ENCODE peak calls at places on chromosomes 2 and 18, in seven cellular contexts. One of them, this sample, is unnamed.

GRCh38 chr18:52376104-52376503 is 36.1 kb downstream of the DCC start:
- DNase-seq in neural progenitor cell: no peak
- DNase-seq in OCI-LY7: no peak
- DNase-seq in AG04449: no peak
- DNase-seq in cardiac muscle cell: no peak
- DNase-seq in astrocyte of the cerebellum: no peak
- DNase-seq in fibroblast of pulmonary artery: no peak
- DNase-seq in this sample: no peak

GRCh38 chr2:195486520-195486919 is 170.5 kb upstream of the SLC39A10 start:
- DNase-seq in neural progenitor cell: no peak
- DNase-seq in OCI-LY7: no peak
- DNase-seq in AG04449: no peak
- DNase-seq in cardiac muscle cell: no peak
- DNase-seq in astrocyte of the cerebellum: no peak
- DNase-seq in fibroblast of pulmonary artery: no peak
- DNase-seq in this sample: no peak

GRCh38 chr2:26608557-26608956 is 32.6 kb downstream of the CIB4 start:
- DNase-seq in neural progenitor cell: no peak
- DNase-seq in OCI-LY7: no peak
- DNase-seq in AG04449: no peak
- DNase-seq in cardiac muscle cell: no peak
- DNase-seq in astrocyte of the cerebellum: no peak
- DNase-seq in fibroblast of pulmonary artery: no peak
- DNase-seq in this sample: no peak

GRCh38 chr2:6452702-6453481 is 412.8 kb downstream of the CMPK2 start:
- DNase-seq in neural progenitor cell: peak; percentile 20
- DNase-seq in OCI-LY7: peak; percentile 28
- DNase-seq in AG04449: no peak
- DNase-seq in cardiac muscle cell: no peak
- DNase-seq in astrocyte of the cerebellum: no peak
- DNase-seq in fibroblast of pulmonary artery: no peak
- DNase-seq in this sample: no peak

GRCh38 chr2:174330945-174331619 is 3.7 kb upstream of the SP9 start:
- DNase-seq in neural progenitor cell: peak; percentile 55
- DNase-seq in OCI-LY7: no peak
- DNase-seq in AG04449: no peak
- DNase-seq in cardiac muscle cell: no peak
- DNase-seq in astrocyte of the cerebellum: no peak
- DNase-seq in fibroblast of pulmonary artery: no peak
- DNase-seq in this sample: no peak

GRCh38 chr2:197208029-197208428 is 102.6 kb downstream of the ANKRD44 start:
- DNase-seq in neural progenitor cell: no peak
- DNase-seq in OCI-LY7: peak; percentile 36
- DNase-seq in AG04449: no peak
- DNase-seq in cardiac muscle cell: no peak
- DNase-seq in astrocyte of the cerebellum: no peak
- DNase-seq in fibroblast of pulmonary artery: no peak
- DNase-seq in this sample: no peak

GRCh38 chr2:32806857-32807256 is 139.9 kb upstream of the LTBP1 start:
- DNase-seq in neural progenitor cell: no peak
- DNase-seq in OCI-LY7: no peak
- DNase-seq in AG04449: no peak
- DNase-seq in cardiac muscle cell: no peak
- DNase-seq in astrocyte of the cerebellum: no peak
- DNase-seq in fibroblast of pulmonary artery: no peak
- DNase-seq in this sample: no peak

GRCh38 chr2:49616800-49617199 is 462.5 kb upstream of the FSHR start:
- DNase-seq in neural progenitor cell: peak; percentile 61
- DNase-seq in OCI-LY7: peak; percentile 4
- DNase-seq in AG04449: no peak
- DNase-seq in cardiac muscle cell: peak; percentile 25
- DNase-seq in astrocyte of the cerebellum: peak; percentile 3
- DNase-seq in fibroblast of pulmonary artery: peak; percentile 46
- DNase-seq in this sample: no peak

GRCh38 chr2:238702691-238703415 is 145.0 kb upstream of the TWIST2 start:
- DNase-seq in neural progenitor cell: no peak
- DNase-seq in OCI-LY7: no peak
- DNase-seq in AG04449: no peak
- DNase-seq in cardiac muscle cell: no peak
- DNase-seq in astrocyte of the cerebellum: no peak
- DNase-seq in fibroblast of pulmonary artery: no peak
- DNase-seq in this sample: no peak

GRCh38 chr2:36352711-36353110 is 2.9 kb upstream of the CRIM1 start:
- DNase-seq in neural progenitor cell: no peak
- DNase-seq in OCI-LY7: peak; percentile 19
- DNase-seq in AG04449: no peak
- DNase-seq in cardiac muscle cell: peak; percentile 69
- DNase-seq in astrocyte of the cerebellum: peak; percentile 74
- DNase-seq in fibroblast of pulmonary artery: peak; percentile 78
- DNase-seq in this sample: no peak

GRCh38 chr18:67669993-67670671 is 153.6 kb upstream of the DSEL start:
- DNase-seq in neural progenitor cell: no peak
- DNase-seq in OCI-LY7: no peak
- DNase-seq in AG04449: peak; percentile 93
- DNase-seq in cardiac muscle cell: peak; percentile 79
- DNase-seq in astrocyte of the cerebellum: peak; percentile 26
- DNase-seq in fibroblast of pulmonary artery: peak; percentile 90
- DNase-seq in this sample: peak; percentile 89

GRCh38 chr2:191051825-191052778 is 38.1 kb upstream of the STAT1 start:
- DNase-seq in neural progenitor cell: peak; percentile 57
- DNase-seq in OCI-LY7: peak; percentile 61
- DNase-seq in AG04449: no peak
- DNase-seq in cardiac muscle cell: peak; percentile 75
- DNase-seq in astrocyte of the cerebellum: peak; percentile 59
- DNase-seq in fibroblast of pulmonary artery: peak; percentile 79
- DNase-seq in this sample: no peak

GRCh38 chr2:58428553-58429284 is 187.6 kb upstream of the FANCL start:
- DNase-seq in neural progenitor cell: peak; percentile 88
- DNase-seq in OCI-LY7: no peak
- DNase-seq in AG04449: no peak
- DNase-seq in cardiac muscle cell: peak; percentile 3
- DNase-seq in astrocyte of the cerebellum: no peak
- DNase-seq in fibroblast of pulmonary artery: no peak
- DNase-seq in this sample: no peak

GRCh38 chr2:206556357-206556949 is 85.8 kb upstream of the FAM237A start:
- DNase-seq in neural progenitor cell: peak; percentile 52
- DNase-seq in OCI-LY7: peak; percentile 28
- DNase-seq in AG04449: no peak
- DNase-seq in cardiac muscle cell: peak; percentile 63
- DNase-seq in astrocyte of the cerebellum: peak; percentile 35
- DNase-seq in fibroblast of pulmonary artery: peak; percentile 68
- DNase-seq in this sample: no peak

GRCh38 chr18:33440384-33441043 is at the start of gene CCDC178:
- DNase-seq in neural progenitor cell: peak; percentile 82
- DNase-seq in OCI-LY7: no peak
- DNase-seq in AG04449: no peak
- DNase-seq in cardiac muscle cell: peak; percentile 38
- DNase-seq in astrocyte of the cerebellum: no peak
- DNase-seq in fibroblast of pulmonary artery: peak; percentile 30
- DNase-seq in this sample: peak; percentile 3

GRCh38 chr18:47470941-47471340 is 219.5 kb upstream of the SKOR2 start:
- DNase-seq in neural progenitor cell: no peak
- DNase-seq in OCI-LY7: no peak
- DNase-seq in AG04449: no peak
- DNase-seq in cardiac muscle cell: no peak
- DNase-seq in astrocyte of the cerebellum: no peak
- DNase-seq in fibroblast of pulmonary artery: no peak
- DNase-seq in this sample: no peak

GRCh38 chr2:97664636-97664970 is 759 bp upstream of the ACTR1B start:
- DNase-seq in neural progenitor cell: peak; percentile 58
- DNase-seq in OCI-LY7: no peak
- DNase-seq in AG04449: no peak
- DNase-seq in cardiac muscle cell: no peak
- DNase-seq in astrocyte of the cerebellum: no peak
- DNase-seq in fibroblast of pulmonary artery: no peak
- DNase-seq in this sample: no peak

GRCh38 chr2:48927355-48927754 is 171.8 kb upstream of the LHCGR start:
- DNase-seq in neural progenitor cell: no peak
- DNase-seq in OCI-LY7: no peak
- DNase-seq in AG04449: no peak
- DNase-seq in cardiac muscle cell: no peak
- DNase-seq in astrocyte of the cerebellum: no peak
- DNase-seq in fibroblast of pulmonary artery: no peak
- DNase-seq in this sample: no peak

GRCh38 chr2:21330786-21331391 is 207.1 kb downstream of the TDRD15 start:
- DNase-seq in neural progenitor cell: no peak
- DNase-seq in OCI-LY7: no peak
- DNase-seq in AG04449: no peak
- DNase-seq in cardiac muscle cell: no peak
- DNase-seq in astrocyte of the cerebellum: no peak
- DNase-seq in fibroblast of pulmonary artery: no peak
- DNase-seq in this sample: no peak

GRCh38 chr2:203817147-203817546 is 50.4 kb upstream of the CTLA4 start:
- DNase-seq in neural progenitor cell: no peak
- DNase-seq in OCI-LY7: peak; percentile 15
- DNase-seq in AG04449: no peak
- DNase-seq in cardiac muscle cell: no peak
- DNase-seq in astrocyte of the cerebellum: no peak
- DNase-seq in fibroblast of pulmonary artery: no peak
- DNase-seq in this sample: no peak

GRCh38 chr2:190069936-190070696 is 7.6 kb upstream of the MSTN start:
- DNase-seq in neural progenitor cell: peak; percentile 63
- DNase-seq in OCI-LY7: peak; percentile 74
- DNase-seq in AG04449: peak; percentile 9
- DNase-seq in cardiac muscle cell: peak; percentile 80
- DNase-seq in astrocyte of the cerebellum: peak; percentile 69
- DNase-seq in fibroblast of pulmonary artery: peak; percentile 86
- DNase-seq in this sample: peak; percentile 23

GRCh38 chr18:32804126-32804888 is 31.5 kb upstream of the KLHL14 start:
- DNase-seq in neural progenitor cell: peak; percentile 47
- DNase-seq in OCI-LY7: peak; percentile 39
- DNase-seq in AG04449: no peak
- DNase-seq in cardiac muscle cell: no peak
- DNase-seq in astrocyte of the cerebellum: no peak
- DNase-seq in fibroblast of pulmonary artery: no peak
- DNase-seq in this sample: no peak

GRCh38 chr18:78069784-78070664 is 820.4 kb downstream of the GALR1 start:
- DNase-seq in neural progenitor cell: no peak
- DNase-seq in OCI-LY7: no peak
- DNase-seq in AG04449: no peak
- DNase-seq in cardiac muscle cell: no peak
- DNase-seq in astrocyte of the cerebellum: no peak
- DNase-seq in fibroblast of pulmonary artery: no peak
- DNase-seq in this sample: no peak

GRCh38 chr2:233060500-233061006 is 411 bp downstream of the INPP5D start:
- DNase-seq in neural progenitor cell: no peak
- DNase-seq in OCI-LY7: peak; percentile 42
- DNase-seq in AG04449: no peak
- DNase-seq in cardiac muscle cell: no peak
- DNase-seq in astrocyte of the cerebellum: no peak
- DNase-seq in fibroblast of pulmonary artery: no peak
- DNase-seq in this sample: no peak

GRCh38 chr2:219155054-219155644 is 5.5 kb downstream of the NHEJ1 start:
- DNase-seq in neural progenitor cell: peak; percentile 91
- DNase-seq in OCI-LY7: peak; percentile 84
- DNase-seq in AG04449: no peak
- DNase-seq in cardiac muscle cell: peak; percentile 85
- DNase-seq in astrocyte of the cerebellum: peak; percentile 67
- DNase-seq in fibroblast of pulmonary artery: peak; percentile 85
- DNase-seq in this sample: no peak

DNA sequence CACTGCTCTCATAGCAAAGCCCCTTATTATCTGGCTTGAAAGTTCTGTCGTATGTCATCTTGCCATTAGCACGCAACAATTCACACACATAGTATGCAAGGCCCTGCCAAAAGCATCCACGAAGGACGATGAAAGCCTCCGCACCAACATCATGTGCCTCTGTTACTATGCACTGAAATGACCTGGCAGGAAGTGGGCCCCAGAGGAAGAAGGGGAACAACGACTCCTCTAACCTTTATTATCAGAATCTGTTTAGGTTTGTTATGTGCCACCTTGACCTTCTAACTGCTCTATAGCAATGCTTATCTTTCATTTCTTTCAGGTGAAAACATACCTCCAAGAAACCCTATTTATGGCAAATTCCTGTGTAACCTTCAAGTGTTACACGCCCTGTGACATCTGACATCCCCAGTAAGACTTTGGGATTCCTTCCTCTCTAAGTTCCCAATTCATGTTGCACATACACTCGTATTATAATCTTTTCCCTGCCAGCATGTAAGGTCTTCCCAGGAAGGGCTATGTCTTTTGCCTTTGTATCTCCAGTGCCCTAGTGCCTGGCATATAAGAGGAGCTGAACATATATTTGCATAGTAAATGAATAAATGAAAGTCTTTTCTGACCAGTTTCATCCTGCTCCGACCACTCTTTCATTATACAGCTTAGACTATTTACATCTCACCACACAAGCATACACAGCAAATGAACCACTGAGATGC is 7.0 kb upstream of the NDUFV2 start:
- DNase-seq in neural progenitor cell: no peak
- DNase-seq in OCI-LY7: peak; percentile 51
- DNase-seq in AG04449: no peak
- DNase-seq in cardiac muscle cell: peak; percentile 57
- DNase-seq in astrocyte of the cerebellum: no peak
- DNase-seq in fibroblast of pulmonary artery: peak; percentile 74
- DNase-seq in this sample: no peak
- H3K4me3 ChIP-seq in neural progenitor cell: no peak overlapping the region
- H3K4me3 ChIP-seq in OCI-LY7: peak overlapping the region; percentile 42
- H3K4me3 ChIP-seq in AG04449: no peak overlapping the region
- H3K4me3 ChIP-seq in cardiac muscle cell: no peak overlapping the region
- H3K4me3 ChIP-seq in astrocyte of the cerebellum: no peak overlapping the region
- H3K4me3 ChIP-seq in fibroblast of pulmonary artery: no peak overlapping the region
- H3K4me3 ChIP-seq in this sample: no peak overlapping the region

GRCh38 chr2:239911630-239912071 is 113.5 kb downstream of the NDUFA10 start:
- DNase-seq in neural progenitor cell: no peak
- DNase-seq in OCI-LY7: no peak
- DNase-seq in AG04449: no peak
- DNase-seq in cardiac muscle cell: no peak
- DNase-seq in astrocyte of the cerebellum: no peak
- DNase-seq in fibroblast of pulmonary artery: no peak
- DNase-seq in this sample: no peak
- H3K4me3 ChIP-seq in neural progenitor cell: no peak overlapping the region
- H3K4me3 ChIP-seq in OCI-LY7: no peak overlapping the region
- H3K4me3 ChIP-seq in AG04449: no peak overlapping the region
- H3K4me3 ChIP-seq in cardiac muscle cell: no peak overlapping the region
- H3K4me3 ChIP-seq in astrocyte of the cerebellum: no peak overlapping the region
- H3K4me3 ChIP-seq in fibroblast of pulmonary artery: no peak overlapping the region
- H3K4me3 ChIP-seq in this sample: no peak overlapping the region

DNA sequence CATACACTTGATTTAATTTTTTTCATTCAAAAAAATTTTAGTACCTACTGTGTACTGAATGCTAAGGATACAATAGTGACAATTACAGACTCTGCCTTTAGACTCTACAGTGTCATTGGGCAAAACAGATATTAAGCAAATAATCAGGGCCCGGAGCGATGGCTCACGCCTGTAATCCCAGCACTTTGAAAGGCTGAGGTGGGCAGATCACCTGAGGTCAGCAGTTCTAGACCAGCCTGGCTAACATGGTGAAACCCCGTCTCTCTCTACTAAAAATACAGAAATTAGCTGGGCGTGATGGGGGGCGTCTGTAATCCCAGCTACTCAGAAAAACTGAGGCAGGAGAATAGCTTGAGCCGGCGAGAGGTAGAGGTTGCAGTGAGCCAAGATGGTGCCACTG is 1.4 kb downstream of the UBXN2A start:
- DNase-seq in neural progenitor cell: no peak
- DNase-seq in OCI-LY7: no peak
- DNase-seq in AG04449: no peak
- DNase-seq in cardiac muscle cell: no peak
- DNase-seq in astrocyte of the cerebellum: no peak
- DNase-seq in fibroblast of pulmonary artery: no peak
- DNase-seq in this sample: no peak
- H3K4me3 ChIP-seq in neural progenitor cell: peak overlapping the region; percentile 68
- H3K4me3 ChIP-seq in OCI-LY7: peak overlapping the region; percentile 72
- H3K4me3 ChIP-seq in AG04449: no peak overlapping the region
- H3K4me3 ChIP-seq in cardiac muscle cell: peak overlapping the region; percentile 73
- H3K4me3 ChIP-seq in astrocyte of the cerebellum: peak overlapping the region; percentile 48
- H3K4me3 ChIP-seq in fibroblast of pulmonary artery: peak overlapping the region; percentile 81
- H3K4me3 ChIP-seq in this sample: peak overlapping the region; percentile 57

GRCh38 chr2:209661286-209661685 is 110.3 kb upstream of the UNC80 start:
- DNase-seq in neural progenitor cell: peak; percentile 59
- DNase-seq in OCI-LY7: no peak
- DNase-seq in AG04449: no peak
- DNase-seq in cardiac muscle cell: no peak
- DNase-seq in astrocyte of the cerebellum: no peak
- DNase-seq in fibroblast of pulmonary artery: no peak
- DNase-seq in this sample: no peak
- H3K4me3 ChIP-seq in neural progenitor cell: peak overlapping the region; percentile 32
- H3K4me3 ChIP-seq in OCI-LY7: no peak overlapping the region
- H3K4me3 ChIP-seq in AG04449: no peak overlapping the region
- H3K4me3 ChIP-seq in cardiac muscle cell: no peak overlapping the region
- H3K4me3 ChIP-seq in astrocyte of the cerebellum: no peak overlapping the region
- H3K4me3 ChIP-seq in fibroblast of pulmonary artery: no peak overlapping the region
- H3K4me3 ChIP-seq in this sample: no peak overlapping the region

This sample was measured in skeletal muscle cell.